ENCODE peak calls at places on chromosome 17, in five cellular contexts. One of them, this sample, is unnamed.

GRCh38 chr17:8877984-8878383 is 10.5 kb upstream of the PIK3R6 start:
- DNase-seq in A549: no peak
- DNase-seq in tibial nerve: no peak
- DNase-seq in K562: no peak
- DNase-seq in endothelial cell of umbilical vein: no peak
- DNase-seq in this sample: no peak

GRCh38 chr17:10429416-10430045 is 7.8 kb upstream of the MYH8 start:
- DNase-seq in A549: no peak
- DNase-seq in tibial nerve: no peak
- DNase-seq in K562: no peak
- DNase-seq in endothelial cell of umbilical vein: no peak
- DNase-seq in this sample: no peak

GRCh38 chr17:65042911-65043310 is 13.6 kb downstream of the GNA13 start:
- DNase-seq in A549: no peak
- DNase-seq in tibial nerve: no peak
- DNase-seq in K562: no peak
- DNase-seq in endothelial cell of umbilical vein: no peak
- DNase-seq in this sample: no peak

GRCh38 chr17:3723188-3723555 is 531 bp upstream of the HASPIN start:
- DNase-seq in A549: no peak
- DNase-seq in tibial nerve: no peak
- DNase-seq in K562: no peak
- DNase-seq in endothelial cell of umbilical vein: no peak
- DNase-seq in this sample: no peak

GRCh38 chr17:81976332-81977210 is 858 bp upstream of the ASPSCR1 start:
- DNase-seq in A549: peak; percentile 44
- DNase-seq in tibial nerve: peak; percentile 8
- DNase-seq in K562: peak; percentile 32
- DNase-seq in endothelial cell of umbilical vein: peak; percentile 18
- DNase-seq in this sample: peak; percentile 41

GRCh38 chr17:80152057-80152831 is 5.3 kb upstream of the EIF4A3 start:
- DNase-seq in A549: no peak
- DNase-seq in tibial nerve: no peak
- DNase-seq in K562: no peak
- DNase-seq in endothelial cell of umbilical vein: no peak
- DNase-seq in this sample: peak; percentile 69

GRCh38 chr17:56169621-56170020 is 16.3 kb downstream of the ANKFN1 start:
- DNase-seq in A549: no peak
- DNase-seq in tibial nerve: no peak
- DNase-seq in K562: no peak
- DNase-seq in endothelial cell of umbilical vein: no peak
- DNase-seq in this sample: no peak

GRCh38 chr17:53092072-53092471 is 730.7 kb upstream of the KIF2B start:
- DNase-seq in A549: no peak
- DNase-seq in tibial nerve: no peak
- DNase-seq in K562: no peak
- DNase-seq in endothelial cell of umbilical vein: no peak
- DNase-seq in this sample: no peak

GRCh38 chr17:22492331-22492730 is 800.0 kb downstream of the KCNJ18 start:
- DNase-seq in A549: no peak
- DNase-seq in tibial nerve: no peak
- DNase-seq in K562: no peak
- DNase-seq in endothelial cell of umbilical vein: no peak
- DNase-seq in this sample: no peak

GRCh38 chr17:31052187-31052889 is 42.4 kb upstream of the NF1 start:
- DNase-seq in A549: peak; percentile 67
- DNase-seq in tibial nerve: peak; percentile 31
- DNase-seq in K562: peak; percentile 60
- DNase-seq in endothelial cell of umbilical vein: no peak
- DNase-seq in this sample: peak; percentile 12

GRCh38 chr17:59892251-59892848 is 393 bp downstream of the TUBD1 start:
- DNase-seq in A549: peak; percentile 24
- DNase-seq in tibial nerve: no peak
- DNase-seq in K562: no peak
- DNase-seq in endothelial cell of umbilical vein: no peak
- DNase-seq in this sample: no peak

GRCh38 chr17:4827399-4827798 is 5.7 kb upstream of the MINK1 start:
- DNase-seq in A549: no peak
- DNase-seq in tibial nerve: no peak
- DNase-seq in K562: no peak
- DNase-seq in endothelial cell of umbilical vein: no peak
- DNase-seq in this sample: no peak

GRCh38 chr17:29190808-29191207 is 10.6 kb upstream of the MYO18A start:
- DNase-seq in A549: no peak
- DNase-seq in tibial nerve: no peak
- DNase-seq in K562: no peak
- DNase-seq in endothelial cell of umbilical vein: no peak
- DNase-seq in this sample: no peak

GRCh38 chr17:8695241-8695640 is 49.4 kb downstream of the CCDC42 start:
- DNase-seq in A549: no peak
- DNase-seq in tibial nerve: no peak
- DNase-seq in K562: no peak
- DNase-seq in endothelial cell of umbilical vein: no peak
- DNase-seq in this sample: no peak

GRCh38 chr17:79591695-79592094 is 19.2 kb downstream of the RBFOX3 start:
- DNase-seq in A549: no peak
- DNase-seq in tibial nerve: no peak
- DNase-seq in K562: no peak
- DNase-seq in endothelial cell of umbilical vein: no peak
- DNase-seq in this sample: no peak

GRCh38 chr17:74274060-74274702 is at the start of gene DNAI2:
- DNase-seq in A549: no peak
- DNase-seq in tibial nerve: no peak
- DNase-seq in K562: no peak
- DNase-seq in endothelial cell of umbilical vein: no peak
- DNase-seq in this sample: peak; percentile 34

GRCh38 chr17:63547083-63547523 is 3.2 kb upstream of the DCAF7 start:
- DNase-seq in A549: no peak
- DNase-seq in tibial nerve: no peak
- DNase-seq in K562: no peak
- DNase-seq in endothelial cell of umbilical vein: no peak
- DNase-seq in this sample: no peak

GRCh38 chr17:9054611-9055010 is 33.3 kb downstream of the NTN1 start:
- DNase-seq in A549: no peak
- DNase-seq in tibial nerve: no peak
- DNase-seq in K562: no peak
- DNase-seq in endothelial cell of umbilical vein: no peak
- DNase-seq in this sample: no peak

GRCh38 chr17:8041249-8041928 is 2.5 kb downstream of the ALOX15B start:
- DNase-seq in A549: peak; percentile 81
- DNase-seq in tibial nerve: peak; percentile 57
- DNase-seq in K562: peak; percentile 38
- DNase-seq in endothelial cell of umbilical vein: peak; percentile 66
- DNase-seq in this sample: peak; percentile 53

GRCh38 chr17:31319253-31319661 is 2.2 kb downstream of the EVI2A start:
- DNase-seq in A549: no peak
- DNase-seq in tibial nerve: no peak
- DNase-seq in K562: no peak
- DNase-seq in endothelial cell of umbilical vein: no peak
- DNase-seq in this sample: no peak

GRCh38 chr17:64492481-64493109 is 4.3 kb downstream of the POLG2 start:
- DNase-seq in A549: peak; percentile 48
- DNase-seq in tibial nerve: no peak
- DNase-seq in K562: no peak
- DNase-seq in endothelial cell of umbilical vein: peak; percentile 51
- DNase-seq in this sample: peak; percentile 64

GRCh38 chr17:63358111-63358839 is 87.8 kb downstream of the CYB561 start:
- DNase-seq in A549: peak; percentile 21
- DNase-seq in tibial nerve: no peak
- DNase-seq in K562: no peak
- DNase-seq in endothelial cell of umbilical vein: peak; percentile 88
- DNase-seq in this sample: no peak

GRCh38 chr17:66960623-66961022 is 3.9 kb upstream of the CACNG4 start:
- DNase-seq in A549: no peak
- DNase-seq in tibial nerve: no peak
- DNase-seq in K562: no peak
- DNase-seq in endothelial cell of umbilical vein: no peak
- DNase-seq in this sample: no peak

GRCh38 chr17:50297407-50297865 is 23.2 kb downstream of the TMEM92 start:
- DNase-seq in A549: peak; percentile 81
- DNase-seq in tibial nerve: peak; percentile 79
- DNase-seq in K562: peak; percentile 80
- DNase-seq in endothelial cell of umbilical vein: peak; percentile 56
- DNase-seq in this sample: peak; percentile 55

GRCh38 chr17:44331249-44331760 is 6.7 kb upstream of the SLC25A39 start:
- DNase-seq in A549: peak; percentile 84
- DNase-seq in tibial nerve: peak; percentile 93
- DNase-seq in K562: peak; percentile 70
- DNase-seq in endothelial cell of umbilical vein: peak; percentile 80
- DNase-seq in this sample: peak; percentile 92

GRCh38 chr17:76659928-76660614 is 16.5 kb upstream of the ST6GALNAC1 start:
- DNase-seq in A549: peak; percentile 59
- DNase-seq in tibial nerve: no peak
- DNase-seq in K562: peak; percentile 69
- DNase-seq in endothelial cell of umbilical vein: no peak
- DNase-seq in this sample: peak; percentile 81

GRCh38 chr17:12730931-12731521 is 58.3 kb upstream of the ARHGAP44 start:
- DNase-seq in A549: peak; percentile 56
- DNase-seq in tibial nerve: no peak
- DNase-seq in K562: no peak
- DNase-seq in endothelial cell of umbilical vein: no peak
- DNase-seq in this sample: no peak

GRCh38 chr17:1676401-1676800 is 8.3 kb downstream of the PRPF8 start:
- DNase-seq in A549: no peak
- DNase-seq in tibial nerve: no peak
- DNase-seq in K562: no peak
- DNase-seq in endothelial cell of umbilical vein: no peak
- DNase-seq in this sample: no peak

GRCh38 chr17:37701424-37702020 is 43.3 kb downstream of the HNF1B start:
- DNase-seq in A549: peak; percentile 50
- DNase-seq in tibial nerve: peak; percentile 14
- DNase-seq in K562: peak; percentile 59
- DNase-seq in endothelial cell of umbilical vein: peak; percentile 27
- DNase-seq in this sample: peak; percentile 71

GRCh38 chr17:181213-182163 is at the start of gene DOC2B:
- DNase-seq in A549: no peak
- DNase-seq in tibial nerve: no peak
- DNase-seq in K562: no peak
- DNase-seq in endothelial cell of umbilical vein: peak; percentile 42
- DNase-seq in this sample: no peak

GRCh38 chr17:27807567-27808470 is 7.5 kb upstream of the NOS2 start:
- DNase-seq in A549: no peak
- DNase-seq in tibial nerve: no peak
- DNase-seq in K562: peak; percentile 31
- DNase-seq in endothelial cell of umbilical vein: no peak
- DNase-seq in this sample: peak; percentile 62

GRCh38 chr17:45170976-45171337 is 9.3 kb downstream of the HEXIM2 start:
- DNase-seq in A549: peak; percentile 93
- DNase-seq in tibial nerve: peak; percentile 68
- DNase-seq in K562: no peak
- DNase-seq in endothelial cell of umbilical vein: peak; percentile 32
- DNase-seq in this sample: peak; percentile 59

GRCh38 chr17:57955183-57955952 is at the start of gene CUEDC1:
- DNase-seq in A549: peak; percentile 69
- DNase-seq in tibial nerve: peak; percentile 53
- DNase-seq in K562: peak; percentile 82
- DNase-seq in endothelial cell of umbilical vein: peak; percentile 56
- DNase-seq in this sample: peak; percentile 53
- TF ChIP-seq POLR2A in A549: peak; percentile 70
- TF ChIP-seq POLR2A in tibial nerve: no peak
- TF ChIP-seq POLR2A in K562: no peak
- TF ChIP-seq POLR2A in endothelial cell of umbilical vein: peak; percentile 23
- TF ChIP-seq POLR2A in this sample: no peak

GRCh38 chr17:57902800-57903759 is 52.1 kb downstream of the CUEDC1 start:
- DNase-seq in A549: peak; percentile 95
- DNase-seq in tibial nerve: peak; percentile 69
- DNase-seq in K562: no peak
- DNase-seq in endothelial cell of umbilical vein: peak; percentile 80
- DNase-seq in this sample: no peak
- TF ChIP-seq POLR2A in A549: no peak
- TF ChIP-seq POLR2A in tibial nerve: no peak
- TF ChIP-seq POLR2A in K562: no peak
- TF ChIP-seq POLR2A in endothelial cell of umbilical vein: no peak
- TF ChIP-seq POLR2A in this sample: no peak

GRCh38 chr17:61238455-61238933 is 161.1 kb upstream of the TBX2 start:
- DNase-seq in A549: no peak
- DNase-seq in tibial nerve: no peak
- DNase-seq in K562: no peak
- DNase-seq in endothelial cell of umbilical vein: no peak
- DNase-seq in this sample: no peak
- TF ChIP-seq POLR2A in A549: no peak
- TF ChIP-seq POLR2A in tibial nerve: no peak
- TF ChIP-seq POLR2A in K562: no peak
- TF ChIP-seq POLR2A in endothelial cell of umbilical vein: no peak
- TF ChIP-seq POLR2A in this sample: no peak

GRCh38 chr17:32443827-32444300 is 446 bp upstream of the PSMD11 start:
- DNase-seq in A549: no peak
- DNase-seq in tibial nerve: no peak
- DNase-seq in K562: no peak
- DNase-seq in endothelial cell of umbilical vein: no peak
- DNase-seq in this sample: no peak
- TF ChIP-seq POLR2A in A549: no peak
- TF ChIP-seq POLR2A in tibial nerve: no peak
- TF ChIP-seq POLR2A in K562: no peak
- TF ChIP-seq POLR2A in endothelial cell of umbilical vein: no peak
- TF ChIP-seq POLR2A in this sample: no peak

This sample was measured in erythroblast.